ENCODE peak calls at places on chromosomes 5 and 9, in ten cellular contexts. B is NT2/D1; G is endothelial cell; Q is A549; U is M059J; A is H54; X is mesendoderm; J is left ventricle myocardium inferior; K is stimulated activated CD4-positive, alpha-beta T cell treated with anti-CD3 and anti-CD28 coated beads, Interleukin-4, amount 100 ng/mL, for 4 hours; N is hypothalamus. H is an unnamed sample.
A peak's percentile ranks its signal among the peaks of the same experiment; 100 is the strongest.

GRCh38 chr5:32173394-32174010 is 617 bp downstream of the GOLPH3 start:
- DNase-seq in B (no peak), G (peak; percentile 22), Q (peak; percentile 51), U (peak; percentile 70), A (peak; percentile 45), X (peak; percentile 72), J (peak; percentile 54), K (peak; percentile 3), N (peak; percentile 38), H (no peak)

GRCh38 chr5:123371575-123372179 is 51.5 kb downstream of the CEP120 start:
- DNase-seq in B (peak; percentile 27), G (peak; percentile 71), Q (peak; percentile 7), U (peak; percentile 11), A (peak; percentile 5), X (peak; percentile 56), J (peak; percentile 18), K (peak; percentile 17), N (peak; percentile 1), H (peak; percentile 46)

GRCh38 chr5:33180900-33181299 is 259.9 kb upstream of the TARS1 start:
- DNase-seq in B (peak; percentile 1), G (peak; percentile 6), Q (peak; percentile 3), U (peak; percentile 55), A (no peak), X (peak; percentile 26), J (no peak), K (no peak), N (no peak), H (peak; percentile 12)

GRCh38 chr9:97109194-97109811 is 70.4 kb upstream of the CTSV start:
- DNase-seq in B (peak; percentile 58), G (peak; percentile 50), Q (peak; percentile 9), U (peak; percentile 59), A (peak; percentile 32), X (peak; percentile 86), J (no peak), K (peak; percentile 21), N (peak; percentile 40), H (peak; percentile 30)

GRCh38 chr5:67015577-67016290 is 180.9 kb downstream of the CD180 start:
- DNase-seq in B (no peak), G (no peak), Q (no peak), U (peak; percentile 87), A (no peak), X (peak; percentile 38), J (no peak), K (no peak), N (no peak), H (no peak)

GRCh38 chr5:42089705-42090104 is 164.6 kb downstream of the FBXO4 start:
- DNase-seq in B (no peak), G (no peak), Q (no peak), U (no peak), A (no peak), X (no peak), J (no peak), K (no peak), N (no peak), H (no peak)

GRCh38 chr5:177355868-177356168 is 1.9 kb upstream of the RGS14 start:
- DNase-seq in B (no peak), G (no peak), Q (no peak), U (no peak), A (no peak), X (no peak), J (no peak), K (no peak), N (no peak), H (no peak)

GRCh38 chr5:29231153-29231552 is 1962.3 kb upstream of the CDH6 start:
- DNase-seq in B (no peak), G (no peak), Q (no peak), U (no peak), A (no peak), X (no peak), J (no peak), K (no peak), N (no peak), H (no peak)

GRCh38 chr5:124718376-124718775 is 28.1 kb downstream of the ZNF608 start:
- DNase-seq in B (no peak), G (no peak), Q (no peak), U (peak; percentile 84), A (no peak), X (no peak), J (no peak), K (no peak), N (no peak), H (no peak)

GRCh38 chr9:135698767-135699166 is 514 bp downstream of the SOHLH1 start:
- DNase-seq in B (no peak), G (no peak), Q (no peak), U (no peak), A (no peak), X (no peak), J (no peak), K (no peak), N (no peak), H (no peak)

GRCh38 chr9:127395491-127396252 is 1.3 kb upstream of the SLC2A8 start:
- DNase-seq in B (no peak), G (no peak), Q (no peak), U (no peak), A (no peak), X (no peak), J (no peak), K (no peak), N (no peak), H (no peak)

GRCh38 chr9:21294325-21294724 is 10.8 kb downstream of the IFNA5 start:
- DNase-seq in B (no peak), G (no peak), Q (peak; percentile 23), U (peak; percentile 86), A (peak; percentile 26), X (no peak), J (no peak), K (no peak), N (no peak), H (no peak)

GRCh38 chr5:115856936-115857524 is 15.3 kb downstream of the AP3S1 start:
- DNase-seq in B (no peak), G (no peak), Q (no peak), U (no peak), A (no peak), X (no peak), J (no peak), K (no peak), N (no peak), H (no peak)

GRCh38 chr9:83432104-83432627 is 106.0 kb downstream of the FRMD3 start:
- DNase-seq in B (peak; percentile 61), G (no peak), Q (peak; percentile 40), U (peak; percentile 99), A (peak; percentile 82), X (peak; percentile 43), J (peak; percentile 82), K (no peak), N (peak; percentile 4), H (peak; percentile 18)

GRCh38 chr5:31408814-31409213 is 123.1 kb downstream of the DROSHA start:
- DNase-seq in B (no peak), G (no peak), Q (no peak), U (peak; percentile 96), A (peak; percentile 24), X (peak; percentile 68), J (no peak), K (no peak), N (no peak), H (no peak)

GRCh38 chr5:17694922-17695321 is 60.7 kb downstream of the TAF11L14 start:
- DNase-seq in B (no peak), G (no peak), Q (no peak), U (no peak), A (no peak), X (no peak), J (no peak), K (no peak), N (no peak), H (no peak)

GRCh38 chr5:33311893-33312292 is 128.9 kb upstream of the TARS1 start:
- DNase-seq in B (no peak), G (no peak), Q (no peak), U (peak; percentile 97), A (peak; percentile 24), X (no peak), J (no peak), K (no peak), N (no peak), H (no peak)

GRCh38 chr5:180860273-180860886 is 696 bp downstream of the ZFP62 start:
- DNase-seq in B (peak; percentile 58), G (peak; percentile 15), Q (peak; percentile 62), U (peak; percentile 60), A (peak; percentile 34), X (peak; percentile 91), J (peak; percentile 26), K (peak; percentile 34), N (no peak), H (no peak)

GRCh38 chr5:1474183-1474839 is 29.1 kb upstream of the SLC6A3 start:
- DNase-seq in B (no peak), G (no peak), Q (no peak), U (no peak), A (no peak), X (no peak), J (peak; percentile 9), K (no peak), N (no peak), H (no peak)

GRCh38 chr5:172745836-172746235 is 25.2 kb downstream of the DUSP1 start:
- DNase-seq in B (no peak), G (no peak), Q (no peak), U (no peak), A (no peak), X (no peak), J (no peak), K (no peak), N (no peak), H (no peak)

GRCh38 chr9:20728493-20729220 is 44.6 kb downstream of the FOCAD start:
- DNase-seq in B (no peak), G (no peak), Q (no peak), U (peak; percentile 65), A (no peak), X (no peak), J (no peak), K (no peak), N (no peak), H (no peak)

GRCh38 chr9:37149646-37150308 is 29.4 kb downstream of the ZCCHC7 start:
- DNase-seq in B (no peak), G (no peak), Q (no peak), U (no peak), A (no peak), X (peak; percentile 3), J (no peak), K (no peak), N (no peak), H (peak; percentile 48)

GRCh38 chr9:89078860-89079259 is 87.6 kb downstream of the S1PR3 start:
- DNase-seq in B (no peak), G (no peak), Q (no peak), U (peak; percentile 59), A (no peak), X (no peak), J (no peak), K (no peak), N (no peak), H (no peak)

GRCh38 chr9:98869866-98870265 is 62.4 kb downstream of the GALNT12 start:
- DNase-seq in B (no peak), G (no peak), Q (no peak), U (peak; percentile 50), A (no peak), X (no peak), J (no peak), K (no peak), N (no peak), H (no peak)

GRCh38 chr5:78345485-78345884 is 14.9 kb upstream of the SCAMP1 start:
- DNase-seq in B (no peak), G (no peak), Q (no peak), U (no peak), A (no peak), X (no peak), J (no peak), K (no peak), N (no peak), H (no peak)

GRCh38 chr5:136309376-136309775 is 56.0 kb downstream of the TRPC7 start:
- DNase-seq in B (no peak), G (no peak), Q (no peak), U (peak; percentile 15), A (no peak), X (no peak), J (no peak), K (no peak), N (no peak), H (no peak)

GRCh38 chr5:159240301-159240870 is 22.7 kb upstream of the UBLCP1 start:
- DNase-seq in B (no peak), G (no peak), Q (peak; percentile 65), U (peak; percentile 92), A (peak; percentile 38), X (peak; percentile 39), J (no peak), K (no peak), N (no peak), H (no peak)

GRCh38 chr5:12865529-12865928 is 961.3 kb upstream of the CTNND2 start:
- DNase-seq in B (no peak), G (no peak), Q (no peak), U (peak; percentile 72), A (no peak), X (peak; percentile 71), J (no peak), K (no peak), N (no peak), H (no peak)

H was measured in neuronal stem cell.